ENCODE peak calls at places on chromosomes 1 and 21, in seven cellular contexts. A, C, L, X, T, Y and I are unnamed samples.

GRCh38 chr1:11634759-11635158 is 19.5 kb downstream of the FBXO2 start:
- DNase-seq in X (no peak), T (no peak), A (no peak), Y (no peak), L (no peak), C (no peak), I (no peak)

GRCh38 chr1:36380782-36381181 is 4.9 kb downstream of the STK40 start:
- DNase-seq in X (no peak), C (no peak), T (no peak), A (no peak), L (no peak), Y (no peak), I (no peak)

GRCh38 chr1:229270547-229271447 is at the start of gene RAB4A:
- DNase-seq in T (peak), L (peak), Y (peak), X (peak), C (peak), A (peak), I (peak)

GRCh38 chr1:244012232-244012631 is 38.9 kb upstream of the ZBTB18 start:
- DNase-seq in Y (peak), X (no peak), L (no peak), A (peak), C (peak), T (peak), I (peak)

GRCh38 chr1:63704443-63704842 is 69.4 kb upstream of the ROR1 start:
- DNase-seq in X (no peak), T (peak), C (no peak), Y (no peak), A (no peak), L (no peak), I (no peak)

GRCh38 chr1:70327306-70328076 is 27.0 kb downstream of the ANKRD13C start:
- DNase-seq in X (no peak), Y (no peak), T (no peak), L (no peak), C (no peak), A (no peak), I (peak)

GRCh38 chr1:216841165-216841564 is 117.9 kb upstream of the ESRRG start:
- DNase-seq in Y (no peak), T (no peak), A (no peak), L (no peak), X (no peak), C (no peak), I (no peak)

GRCh38 chr1:36096500-36097412 is 8.1 kb downstream of the ADPRS start:
- DNase-seq in Y (no peak), X (no peak), A (no peak), C (no peak), L (no peak), T (no peak), I (no peak)

GRCh38 chr1:218395916-218396315 is 50.8 kb downstream of the TGFB2 start:
- DNase-seq in Y (no peak), T (no peak), X (no peak), L (no peak), C (no peak), A (no peak), I (no peak)

GRCh38 chr1:198890531-198890930 is 251.7 kb downstream of the PTPRC start:
- DNase-seq in A (peak), T (peak), X (no peak), C (no peak), Y (peak), L (no peak), I (peak)

GRCh38 chr1:175090775-175091174 is 23.1 kb downstream of the TNN start:
- DNase-seq in L (no peak), Y (no peak), T (no peak), A (no peak), C (no peak), X (no peak), I (no peak)

GRCh38 chr1:113452921-113453770 is 62.8 kb downstream of the MAGI3 start:
- DNase-seq in A (no peak), L (no peak), T (peak), C (no peak), X (no peak), Y (peak), I (peak)

DNA sequence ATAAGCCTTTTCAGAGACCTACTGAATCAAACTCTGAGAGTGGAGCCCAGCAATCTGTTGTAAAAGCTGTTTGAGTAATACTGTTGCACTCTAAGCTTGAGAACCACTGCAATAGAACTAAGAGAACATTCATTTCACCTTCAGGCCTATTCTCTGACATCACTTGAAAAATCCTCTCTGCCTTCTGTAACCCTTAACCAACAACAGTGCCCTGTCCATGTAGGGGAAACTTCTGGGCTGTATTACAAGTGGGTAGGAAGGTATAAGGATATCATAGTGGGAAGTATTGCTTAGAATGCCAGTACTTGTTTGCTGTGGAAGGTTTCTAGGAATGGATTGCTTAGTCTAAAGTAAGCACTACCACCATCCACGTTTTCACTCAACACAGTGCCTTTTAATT is 42.9 kb downstream of the SH3GLB1 start:
- DNase-seq in L (no peak), X (no peak), Y (no peak), A (no peak), T (no peak), C (no peak), I (no peak)
- H3K4me3 ChIP-seq in L (no peak), X (no peak), Y (no peak), A (no peak), T (no peak), C (no peak), I (no peak)

GRCh38 chr1:4172659-4173599 is 272.9 kb upstream of the C1orf174 start:
- DNase-seq in X (no peak), C (no peak), T (no peak), Y (no peak), L (no peak), A (no peak), I (no peak)
- TF ChIP-seq CTCF in X (no peak), C (no peak), T (no peak), Y (no peak), L (no peak), A (no peak), I (no peak)

GRCh38 chr1:51237714-51238403 is 1.8 kb downstream of the RNF11 start:
- DNase-seq in T (no peak), A (no peak), C (no peak), X (no peak), L (no peak), Y (peak), I (peak)
- H3K4me3 ChIP-seq in T (peak), A (peak), C (peak), X (peak), L (peak), Y (peak), I (peak)

GRCh38 chr1:228004331-228004871 is 2.4 kb upstream of the WNT3A start:
- DNase-seq in L (no peak), C (no peak), X (peak), A (no peak), T (peak), Y (no peak), I (no peak)
- TF ChIP-seq CTCF in L (peak), C (peak), X (no peak), A (peak), T (peak), Y (peak), I (peak)

GRCh38 chr1:7705908-7706216 is 65.2 kb upstream of the VAMP3 start:
- DNase-seq in T (no peak), Y (no peak), C (no peak), L (no peak), A (no peak), X (no peak), I (no peak)

GRCh38 chr1:7705048-7705907 is 65.8 kb upstream of the VAMP3 start:
- DNase-seq in T (no peak), L (peak), X (no peak), A (no peak), Y (no peak), C (no peak), I (no peak)

GRCh38 chr1:7707527-7707926 is 63.6 kb upstream of the VAMP3 start:
- DNase-seq in T (no peak), C (no peak), L (no peak), A (no peak), Y (no peak), X (no peak), I (peak)

GRCh38 chr1:7703321-7704213 is 67.5 kb upstream of the VAMP3 start:
- DNase-seq in A (no peak), C (no peak), Y (no peak), X (no peak), T (no peak), L (peak), I (no peak)

DNA sequence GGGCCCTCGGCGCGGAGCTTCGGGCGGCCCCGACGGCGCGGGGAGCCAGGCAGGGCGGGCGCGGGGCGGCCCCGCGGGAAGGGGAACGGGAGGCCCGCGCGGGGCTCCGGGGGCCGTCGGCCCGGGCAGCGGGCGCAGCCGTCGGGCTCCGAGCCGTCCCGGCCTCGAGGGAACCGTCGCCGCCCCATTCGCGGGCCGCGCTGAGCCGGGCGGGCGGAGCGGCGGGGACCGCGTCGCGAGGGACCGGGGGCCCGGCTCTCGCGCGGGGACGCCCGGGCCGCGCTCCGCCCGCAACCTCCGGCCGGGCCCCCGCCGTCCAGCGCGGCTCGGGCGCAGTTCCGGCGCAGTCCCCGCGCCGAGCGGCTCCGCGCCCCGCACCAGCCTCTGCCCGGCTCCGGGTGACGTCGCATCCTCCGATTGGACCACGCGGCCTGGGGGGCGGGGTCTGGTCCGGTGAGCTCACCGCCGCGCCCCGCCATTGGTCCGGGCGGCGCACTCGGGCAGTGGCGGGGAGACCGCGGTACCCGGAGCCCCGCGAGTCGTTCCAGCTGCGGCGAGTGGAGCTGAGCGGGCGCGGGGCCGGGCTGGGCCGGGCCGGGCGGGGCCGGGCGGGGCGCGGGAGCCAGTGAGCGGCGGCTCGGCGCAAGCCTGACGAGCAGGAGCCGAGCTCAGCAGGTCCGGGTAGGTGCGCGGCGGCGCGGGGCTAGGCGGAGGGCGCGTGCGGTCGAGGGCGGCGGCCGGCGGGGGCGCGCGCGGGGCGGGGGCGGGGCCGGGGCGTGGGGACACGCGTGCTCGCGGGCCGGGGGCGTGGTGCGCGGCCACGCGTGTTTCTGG is 66.7 kb upstream of the VAMP3 start:
- DNase-seq in T (peak), Y (peak), A (peak), L (peak), C (peak), X (peak), I (peak)
- H3K4me3 ChIP-seq in T (peak), Y (peak), A (peak), L (peak), C (peak), X (peak), I (peak)

DNA sequence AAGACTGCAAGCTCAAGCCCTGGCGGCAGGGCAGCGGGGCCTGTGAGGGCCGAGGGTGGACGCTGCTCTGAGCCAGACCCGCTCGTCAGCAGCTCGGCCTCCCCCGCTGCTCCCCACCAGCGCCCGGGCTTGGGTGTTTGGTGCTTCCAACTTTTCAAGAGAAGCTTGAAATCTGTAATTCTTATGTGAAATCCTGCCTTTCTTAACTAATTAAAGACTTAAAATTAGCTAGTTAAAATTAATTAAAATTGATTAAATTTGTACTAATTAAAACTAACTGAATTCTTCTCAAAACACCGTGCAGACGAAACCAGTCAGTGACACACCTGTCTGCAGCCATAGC is 14.0 kb upstream of the SLC19A1 start:
- DNase-seq in C (no peak), X (no peak), L (no peak), A (no peak), T (no peak), Y (no peak), I (no peak)
- TF ChIP-seq CTCF in C (no peak), X (no peak), L (no peak), A (no peak), T (no peak), Y (no peak), I (no peak)

DNA sequence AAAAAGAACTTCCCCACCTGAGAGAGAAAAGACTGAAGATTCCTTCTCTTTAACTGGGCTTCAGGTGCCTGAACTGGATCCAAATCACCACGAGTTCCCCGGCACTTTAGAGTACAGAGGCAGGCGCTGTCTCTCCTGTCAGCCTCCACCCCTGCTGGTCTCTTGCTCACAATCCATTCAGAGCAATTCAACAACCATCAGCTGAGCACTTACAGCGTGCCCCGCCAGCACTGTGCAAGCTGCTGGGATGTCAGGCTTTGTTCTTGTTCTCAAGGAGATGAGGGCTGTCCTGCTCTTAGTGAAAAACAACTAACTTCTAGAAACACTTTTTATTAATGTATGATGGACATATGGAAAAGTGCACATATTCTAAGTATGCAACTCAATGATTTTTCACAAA is 68.7 kb upstream of the VAMP3 start:
- DNase-seq in A (no peak), L (no peak), T (no peak), X (no peak), C (no peak), Y (no peak), I (no peak)
- H3K4me3 ChIP-seq in A (no peak), L (no peak), T (no peak), X (no peak), C (no peak), Y (no peak), I (no peak)

GRCh38 chr1:15578921-15579682 is 5.7 kb downstream of the AGMAT start:
- DNase-seq in X (no peak), Y (no peak), C (no peak), A (no peak), L (peak), T (no peak), I (no peak)

GRCh38 chr1:15579683-15580047 is 5.2 kb downstream of the AGMAT start:
- DNase-seq in L (no peak), X (no peak), Y (no peak), A (no peak), C (no peak), T (no peak), I (no peak)

GRCh38 chr1:15583016-15583706 is 1.7 kb downstream of the AGMAT start:
- DNase-seq in A (no peak), X (no peak), L (no peak), Y (no peak), C (no peak), T (no peak), I (no peak)

GRCh38 chr1:15584489-15585363 is at the start of gene AGMAT:
- DNase-seq in C (no peak), Y (no peak), X (peak), T (peak), A (no peak), L (peak), I (no peak)
- TF ChIP-seq CTCF in C (peak), Y (peak), X (no peak), T (peak), A (peak), L (peak), I (peak)

GRCh38 chr1:44213222-44214112 is at the start of gene DMAP1:
- DNase-seq in X (peak), A (peak), Y (peak), L (peak), C (peak), T (peak), I (peak)
- H3K4me3 ChIP-seq in X (peak), A (peak), Y (peak), L (peak), C (peak), T (peak), I (peak)

GRCh38 chr21:28193189-28193588 is 799.5 kb downstream of the LTN1 start:
- DNase-seq in L (no peak), T (peak), C (no peak), X (no peak), Y (no peak), A (no peak), I (no peak)
- TF ChIP-seq CTCF in L (no peak), T (peak), C (peak), X (no peak), Y (no peak), A (peak), I (no peak)